ENCODE peak calls at places on chromosomes 6 and 20, in six cellular contexts. X, Y, C, R, Z and L are unnamed samples.

GRCh38 chr20:2468581-2469407 is 1.8 kb downstream of the SNRPB start:
- DNase-seq in X (no peak), Y (no peak), C (no peak), R (no peak), Z (no peak), L (no peak)

GRCh38 chr6:159451051-159451450 is 242.0 kb downstream of the SOD2 start:
- DNase-seq in X (no peak), Y (no peak), C (peak; percentile 74), R (no peak), Z (no peak), L (no peak)

GRCh38 chr6:46024122-46024769 is 8.6 kb upstream of the CLIC5 start:
- DNase-seq in X (no peak), Y (no peak), C (no peak), R (no peak), Z (no peak), L (no peak)

GRCh38 chr6:48474136-48474535 is 363.1 kb upstream of the PTCHD4 start:
- DNase-seq in X (no peak), Y (no peak), C (no peak), R (no peak), Z (no peak), L (no peak)

GRCh38 chr6:69220293-69220847 is 576.4 kb downstream of the LMBRD1 start:
- DNase-seq in X (no peak), Y (no peak), C (no peak), R (no peak), Z (no peak), L (no peak)

GRCh38 chr6:73249998-73250397 is 13.0 kb downstream of the KHDC1 start:
- DNase-seq in X (no peak), Y (no peak), C (no peak), R (no peak), Z (no peak), L (no peak)

GRCh38 chr6:97790926-97791590 is 508.0 kb upstream of the MMS22L start:
- DNase-seq in X (no peak), Y (no peak), C (no peak), R (no peak), Z (no peak), L (no peak)

GRCh38 chr6:8180327-8181161 is 78.2 kb upstream of the EEF1E1 start:
- DNase-seq in X (no peak), Y (no peak), C (peak; percentile 89), R (no peak), Z (no peak), L (peak; percentile 54)

GRCh38 chr6:155274533-155274932 is 10.7 kb downstream of the CLDN20 start:
- DNase-seq in X (no peak), Y (no peak), C (peak; percentile 25), R (peak; percentile 70), Z (no peak), L (no peak)

GRCh38 chr6:163585932-163586437 is 171.5 kb downstream of the QKI start:
- DNase-seq in X (peak; percentile 50), Y (peak; percentile 66), C (peak; percentile 95), R (no peak), Z (peak; percentile 88), L (no peak)

GRCh38 chr20:53322651-53323050 is 271.0 kb downstream of the ZNF217 start:
- DNase-seq in X (no peak), Y (no peak), C (no peak), R (no peak), Z (no peak), L (no peak)

GRCh38 chr20:32158943-32159660 is 48.4 kb downstream of the PLAGL2 start:
- DNase-seq in X (no peak), Y (no peak), C (no peak), R (no peak), Z (no peak), L (no peak)

GRCh38 chr20:43942661-43943285 is 28.1 kb downstream of the TOX2 start:
- DNase-seq in X (no peak), Y (no peak), C (peak; percentile 71), R (no peak), Z (no peak), L (no peak)

GRCh38 chr6:157460182-157460999 is 79.4 kb downstream of the ZDHHC14 start:
- DNase-seq in X (no peak), Y (no peak), C (no peak), R (no peak), Z (no peak), L (no peak)

GRCh38 chr6:135832186-135832585 is 19.3 kb upstream of the PDE7B start:
- DNase-seq in X (no peak), Y (no peak), C (no peak), R (no peak), Z (no peak), L (no peak)

GRCh38 chr6:16228709-16229665 is 9.4 kb upstream of the GMPR start:
- DNase-seq in X (no peak), Y (no peak), C (no peak), R (no peak), Z (no peak), L (no peak)

GRCh38 chr20:47353224-47353696 is 3.2 kb downstream of the ZMYND8 start:
- DNase-seq in X (no peak), Y (no peak), C (no peak), R (no peak), Z (no peak), L (no peak)

GRCh38 chr6:25061289-25061945 is 125.7 kb upstream of the RIPOR2 start:
- DNase-seq in X (no peak), Y (no peak), C (peak; percentile 36), R (no peak), Z (no peak), L (no peak)

DNA sequence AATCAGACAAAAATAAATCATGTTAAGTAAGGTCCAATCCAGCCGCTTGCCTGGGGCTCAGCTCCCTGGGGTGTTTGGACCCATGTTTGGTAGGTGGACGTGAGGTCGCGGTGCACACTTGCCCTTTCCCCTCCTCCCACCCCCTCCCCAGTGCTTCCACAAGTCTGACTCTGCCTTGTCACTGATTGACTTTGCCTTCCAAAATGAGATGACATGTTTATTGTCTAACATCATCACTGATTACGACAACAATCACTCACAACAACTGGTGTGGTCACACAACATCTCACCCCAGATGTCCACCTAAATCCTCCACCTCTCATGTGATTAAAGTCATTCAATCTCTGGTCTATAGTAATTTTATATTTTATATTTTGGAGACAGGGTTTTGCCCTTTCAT is 56.2 kb downstream of the RIN2 start:
- DNase-seq in X (no peak), Y (no peak), C (no peak), R (no peak), Z (no peak), L (no peak)
- H3K36me3 ChIP-seq in X (no peaks in the 10 kb centered on the region), Y (no peaks in the 10 kb centered on the region), C (no peaks in the 10 kb centered on the region), R (no peaks in the 10 kb centered on the region), Z (no peaks in the 10 kb centered on the region), L (no peaks in the 10 kb centered on the region)

GRCh38 chr6:33895296-33895695 is 91.5 kb upstream of the MLN start:
- DNase-seq in X (no peak), Y (peak; percentile 26), C (no peak), R (no peak), Z (no peak), L (no peak)
- H3K27me3 ChIP-seq in X (peaks cover 8% of the 10 kb centered on the region), Y (peaks cover 9% of the 10 kb centered on the region), C (peaks cover 10% of the 10 kb centered on the region), R (peaks cover 8% of the 10 kb centered on the region), Z (no peaks in the 10 kb centered on the region), L (no peaks in the 10 kb centered on the region)

GRCh38 chr6:52516943-52517342 is 59.9 kb downstream of the TRAM2 start:
- DNase-seq in X (no peak), Y (no peak), C (no peak), R (no peak), Z (no peak), L (no peak)

GRCh38 chr6:52513896-52514295 is 63.0 kb downstream of the TRAM2 start:
- DNase-seq in X (no peak), Y (no peak), C (no peak), R (no peak), Z (no peak), L (no peak)

GRCh38 chr6:52516269-52516668 is 60.6 kb downstream of the TRAM2 start:
- DNase-seq in X (no peak), Y (no peak), C (no peak), R (no peak), Z (no peak), L (no peak)

GRCh38 chr6:52514514-52514913 is 62.3 kb downstream of the TRAM2 start:
- DNase-seq in X (peak; percentile 42), Y (no peak), C (peak; percentile 82), R (no peak), Z (peak; percentile 87), L (no peak)

DNA sequence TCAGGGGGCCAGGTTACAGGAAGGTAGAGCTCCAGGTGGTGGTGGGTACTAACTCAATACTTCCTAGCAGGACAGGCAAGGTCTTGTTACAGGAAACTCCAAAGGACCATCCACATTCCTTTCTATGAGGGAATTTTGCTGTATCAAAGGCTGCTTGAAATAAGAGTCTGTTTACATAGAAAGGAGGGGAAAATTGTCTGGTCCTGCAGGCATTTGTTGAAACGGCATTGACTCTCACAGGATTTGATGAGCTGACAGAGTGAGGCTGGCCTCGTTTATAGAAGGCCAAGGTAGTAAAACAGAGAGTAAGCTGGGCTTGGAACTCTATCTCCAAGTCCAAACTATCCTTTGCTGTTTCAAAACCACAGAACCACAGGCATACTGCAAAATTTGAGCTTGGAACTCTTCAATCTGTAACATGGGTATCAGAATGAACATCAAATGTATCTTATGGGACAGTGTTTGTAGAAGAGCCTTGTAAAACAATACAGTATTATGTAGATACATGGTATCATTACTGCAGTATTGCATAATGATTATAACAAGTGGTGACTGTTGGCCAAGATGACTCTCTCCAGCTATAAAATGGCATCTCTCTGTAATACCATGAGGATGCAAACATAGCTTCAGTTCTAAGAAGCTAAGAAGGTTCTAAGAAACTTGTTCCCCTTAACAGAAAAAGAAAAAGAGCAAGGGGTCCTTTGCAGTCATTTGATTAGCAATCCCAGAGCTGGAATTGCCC is 61.5 kb downstream of the TRAM2 start:
- DNase-seq in X (no peak), Y (no peak), C (no peak), R (no peak), Z (no peak), L (no peak)
- H3K36me3 ChIP-seq in X (no peaks in the 10 kb centered on the region), Y (peaks cover 30% of the 10 kb centered on the region), C (peaks cover 76% of the 10 kb centered on the region), R (no peaks in the 10 kb centered on the region), Z (peaks cover 17% of the 10 kb centered on the region), L (peaks cover 4% of the 10 kb centered on the region)

GRCh38 chr20:63815613-63815862 is 15.5 kb downstream of the ZBTB46 start:
- DNase-seq in X (no peak), Y (no peak), C (no peak), R (no peak), Z (no peak), L (no peak)
- H3K27me3 ChIP-seq in X (no peaks in the 10 kb centered on the region), Y (no peaks in the 10 kb centered on the region), C (no peaks in the 10 kb centered on the region), R (no peaks in the 10 kb centered on the region), Z (no peaks in the 10 kb centered on the region), L (no peaks in the 10 kb centered on the region)